ENCODE peak calls at places on chromosomes 16 and 17, in six cellular contexts. O is mammary epithelial cell, B is tibial nerve, U is endodermal cell, V is heart right ventricle, Q is IMR-90. G is an unnamed sample.

GRCh38 chr16:57041182-57042156 is 50.9 kb upstream of the CPNE2 start:
- DNase-seq in Q (no peak), O (no peak), U (no peak), B (no peak), V (no peak), G (no peak)

GRCh38 chr17:752620-753219 is 656 bp upstream of the GEMIN4 start:
- DNase-seq in Q (peak; percentile 49), O (no peak), U (peak; percentile 89), B (peak; percentile 64), V (peak; percentile 76), G (peak; percentile 88)

GRCh38 chr17:73198201-73198929 is 5.5 kb downstream of the COG1 start:
- DNase-seq in V (no peak), O (no peak), B (no peak), U (no peak), Q (no peak), G (no peak)

GRCh38 chr17:46777943-46778915 is 40.3 kb downstream of the WNT3 start:
- DNase-seq in Q (no peak), U (peak; percentile 56), O (no peak), B (no peak), V (no peak), G (no peak)

GRCh38 chr16:49427771-49428170 is 54.2 kb downstream of the C16orf78 start:
- DNase-seq in B (no peak), U (no peak), O (no peak), V (no peak), Q (no peak), G (no peak)

GRCh38 chr17:68460096-68460495 is 2.8 kb upstream of the WIPI1 start:
- DNase-seq in U (no peak), Q (no peak), B (no peak), V (no peak), O (no peak), G (no peak)

GRCh38 chr16:56198044-56198754 is 6.9 kb downstream of the GNAO1 start:
- DNase-seq in V (no peak), U (no peak), O (no peak), Q (no peak), B (no peak), G (no peak)

GRCh38 chr17:5506307-5506706 is 19.9 kb downstream of the MIS12 start:
- DNase-seq in U (no peak), O (no peak), B (no peak), Q (no peak), V (no peak), G (no peak)

GRCh38 chr17:75878174-75878998 is at the start of gene TRIM47:
- DNase-seq in Q (peak; percentile 49), B (peak; percentile 43), V (peak; percentile 72), O (peak; percentile 50), U (peak; percentile 87), G (peak; percentile 92)

GRCh38 chr17:7541074-7541621 is 7.7 kb upstream of the TNFSF12 start:
- DNase-seq in Q (no peak), O (no peak), B (no peak), V (no peak), U (no peak), G (peak; percentile 34)

GRCh38 chr17:73142763-73143395 is 21.9 kb upstream of the SSTR2 start:
- DNase-seq in U (no peak), B (no peak), V (no peak), Q (peak; percentile 48), O (peak; percentile 21), G (no peak)

GRCh38 chr16:87465306-87465705 is 27.5 kb downstream of the ZCCHC14 start:
- DNase-seq in U (no peak), Q (peak; percentile 82), V (peak; percentile 76), B (peak; percentile 87), O (peak; percentile 84), G (peak; percentile 92)

DNA sequence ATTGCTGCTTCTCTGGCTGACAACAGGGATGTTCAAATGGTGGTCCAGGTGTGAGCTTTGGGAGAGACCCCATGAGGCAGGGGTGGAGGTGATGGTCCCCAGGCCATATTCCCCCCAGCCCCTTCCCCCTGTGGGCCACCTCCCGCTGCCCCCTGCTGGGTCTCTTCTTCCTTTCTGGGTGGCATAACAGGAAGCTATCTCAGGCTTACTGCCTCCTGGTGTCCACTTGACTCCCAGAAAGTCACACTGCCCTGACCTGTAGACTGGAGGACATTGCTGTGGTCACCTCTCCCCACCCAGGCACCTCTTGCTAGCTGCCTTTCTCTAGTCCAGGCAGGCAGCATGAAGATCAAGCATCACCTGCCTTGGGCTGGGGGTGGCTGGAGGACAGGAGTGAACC is 46.4 kb upstream of the PLCG2 start:
- DNase-seq in B (no peak), Q (no peak), V (no peak), U (no peak), O (no peak), G (no peak)
- TF ChIP-seq CTCF in B (no peak), Q (no peak), V (no peak), U (no peak), O (no peak), G (no peak)

GRCh38 chr16:46923513-46924295 is 39.5 kb downstream of the GPT2 start:
- DNase-seq in Q (peak; percentile 33), B (no peak), U (no peak), O (no peak), V (no peak), G (no peak)
- H3K36me3 ChIP-seq in Q (peaks cover 75% of the 10 kb centered on the region), B (peaks cover 84% of the 10 kb centered on the region), U (peaks cover 78% of the 10 kb centered on the region), O (peaks cover 18% of the 10 kb centered on the region), V (no peaks in the 10 kb centered on the region), G (peaks cover 40% of the 10 kb centered on the region)

DNA sequence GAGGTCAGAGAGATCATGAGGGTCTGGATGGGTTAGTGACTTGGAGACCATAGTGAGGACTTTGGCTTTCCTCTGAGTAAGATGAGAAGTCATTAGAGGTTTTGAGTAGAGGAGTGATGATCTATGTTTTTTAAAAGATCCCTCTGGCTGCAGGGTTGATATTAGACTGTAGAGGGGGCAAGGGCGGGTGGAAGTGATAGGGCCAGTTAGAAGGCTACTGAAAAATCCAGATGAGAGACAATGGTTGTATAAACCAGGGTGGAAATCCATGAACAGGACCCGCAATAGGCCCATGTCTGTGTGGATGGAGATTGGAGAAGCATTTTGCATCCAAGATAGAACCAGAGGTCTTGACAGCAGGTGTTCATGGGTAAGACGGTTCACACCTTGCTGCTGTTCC is 9.8 kb downstream of the ITGAL start:
- DNase-seq in Q (no peak), B (no peak), U (no peak), O (no peak), V (no peak), G (no peak)
- TF ChIP-seq CTCF in Q (peak; percentile 14), B (no peak), U (peak; percentile 54), O (no peak), V (no peak), G (no peak)

GRCh38 chr17:16135461-16135860 is 79.9 kb downstream of the NCOR1 start:
- DNase-seq in O (no peak), B (no peak), U (no peak), Q (peak; percentile 69), V (no peak), G (no peak)

GRCh38 chr17:16129844-16130243 is 85.5 kb downstream of the NCOR1 start:
- DNase-seq in V (no peak), Q (no peak), U (no peak), O (no peak), B (no peak), G (no peak)

GRCh38 chr17:16129441-16129840 is 85.9 kb downstream of the NCOR1 start:
- DNase-seq in U (no peak), O (no peak), Q (no peak), V (no peak), B (no peak), G (no peak)

GRCh38 chr17:16131593-16131992 is 83.7 kb downstream of the NCOR1 start:
- DNase-seq in Q (no peak), B (no peak), U (no peak), O (no peak), V (no peak), G (no peak)
- H3K36me3 ChIP-seq in Q (peaks cover 22% of the 10 kb centered on the region), B (peaks cover 73% of the 10 kb centered on the region), U (peaks cover 59% of the 10 kb centered on the region), O (peaks cover 19% of the 10 kb centered on the region), V (peaks cover 21% of the 10 kb centered on the region), G (peaks cover 14% of the 10 kb centered on the region)

GRCh38 chr17:78922876-78923498 is 2.2 kb downstream of the TIMP2 start:
- DNase-seq in B (no peak), V (no peak), O (no peak), U (no peak), Q (no peak), G (peak; percentile 68)

GRCh38 chr17:78924481-78925151 is 571 bp downstream of the TIMP2 start:
- DNase-seq in O (no peak), B (no peak), Q (no peak), U (peak; percentile 90), V (peak; percentile 25), G (peak; percentile 83)

GRCh38 chr17:78923660-78924453 is 1.3 kb downstream of the TIMP2 start:
- DNase-seq in Q (no peak), B (peak; percentile 60), V (peak; percentile 47), O (peak; percentile 81), U (peak; percentile 91), G (peak; percentile 95)

GRCh38 chr17:78925662-78926555 is 722 bp upstream of the TIMP2 start:
- DNase-seq in O (no peak), U (peak; percentile 81), B (peak; percentile 90), V (peak; percentile 87), Q (peak; percentile 87), G (peak; percentile 90)

DNA sequence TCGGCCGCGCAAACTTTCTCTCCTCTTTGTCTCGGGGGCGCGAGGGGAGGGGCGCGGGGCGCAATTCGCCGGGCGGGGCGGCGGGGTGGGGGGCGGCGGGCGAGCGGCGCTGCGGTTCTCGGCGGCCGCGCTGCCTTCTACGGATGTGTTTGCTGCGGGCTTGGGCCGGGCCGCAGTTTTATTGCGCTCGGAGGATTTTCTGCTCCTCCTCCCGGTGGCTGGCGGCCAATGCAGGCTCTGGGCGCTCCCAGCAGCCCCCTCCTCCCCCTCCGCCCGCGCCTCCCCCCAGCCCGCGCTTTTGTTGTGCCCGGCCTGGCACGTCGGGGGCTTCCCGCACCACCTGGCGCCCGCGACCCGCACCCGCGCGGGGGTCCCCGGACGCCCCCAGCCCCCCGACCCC is at the start of gene TIMP2:
- DNase-seq in V (peak; percentile 90), B (peak; percentile 89), O (no peak), U (peak; percentile 97), Q (peak; percentile 83), G (peak; percentile 97)
- TF ChIP-seq CTCF in V (peak; percentile 25), B (peak; percentile 31), O (no peak), U (peak; percentile 65), Q (peak; percentile 2), G (peak; percentile 23)

GRCh38 chr17:17108681-17109049 is 66.4 kb downstream of the MPRIP start:
- DNase-seq in O (no peak), V (no peak), Q (no peak), U (peak; percentile 73), B (no peak), G (peak; percentile 69)
- H3K36me3 ChIP-seq in O (peaks cover 8% of the 10 kb centered on the region), V (no peaks in the 10 kb centered on the region), Q (peaks cover 2% of the 10 kb centered on the region), U (peaks cover 4% of the 10 kb centered on the region), B (no peaks in the 10 kb centered on the region), G (peaks cover 2% of the 10 kb centered on the region)

GRCh38 chr16:14560523-14560922 is 69.5 kb downstream of the PARN start:
- DNase-seq in O (no peak), U (no peak), V (no peak), B (no peak), Q (no peak), G (no peak)

GRCh38 chr16:14565688-14566025 is 64.4 kb downstream of the PARN start:
- DNase-seq in O (no peak), Q (no peak), U (no peak), B (no peak), V (no peak), G (no peak)

GRCh38 chr16:14564323-14564722 is 65.7 kb downstream of the PARN start:
- DNase-seq in U (no peak), V (no peak), O (peak; percentile 79), B (no peak), Q (no peak), G (no peak)

GRCh38 chr16:14564881-14565687 is 65.0 kb downstream of the PARN start:
- DNase-seq in Q (peak; percentile 14), V (no peak), B (no peak), O (peak; percentile 43), U (no peak), G (no peak)

GRCh38 chr16:14562691-14563491 is 67.2 kb downstream of the PARN start:
- DNase-seq in B (peak; percentile 7), O (peak; percentile 92), U (no peak), Q (peak; percentile 26), V (peak; percentile 42), G (no peak)
- TF ChIP-seq CTCF in B (no peak), O (no peak), U (peak; percentile 44), Q (no peak), V (no peak), G (peak; percentile 13)